ENCODE peak calls at places on chromosomes 4 and X, in ten cellular contexts. R, V, D, N, O, Q, L, W, I and K are unnamed samples.
A peak's percentile ranks its signal among the peaks of the same experiment; 100 is the strongest.

GRCh38 chr4:48445704-48446103 is 37.4 kb upstream of the SLC10A4 start:
- DNase-seq in R (no peak), V (peak; percentile 47), D (no peak), N (no peak), O (no peak), Q (no peak), L (no peak), W (no peak), I (no peak), K (no peak)

GRCh38 chr4:105474110-105474518 is 252 bp upstream of the PPA2 start:
- DNase-seq in R (peak; percentile 62), V (peak; percentile 88), D (peak; percentile 90), N (peak; percentile 82), O (peak; percentile 92), Q (no peak), L (no peak), W (peak; percentile 89), I (no peak), K (peak; percentile 68)

GRCh38 chrX:141642979-141643378 is 53.5 kb downstream of the SPANXA2 start:
- DNase-seq in R (peak; percentile 2), V (peak; percentile 33), D (no peak), N (no peak), O (no peak), Q (no peak), L (peak; percentile 11), W (no peak), I (no peak), K (no peak)

GRCh38 chr4:100098681-100099080 is 91.6 kb downstream of the DDIT4L start:
- DNase-seq in R (no peak), V (no peak), D (no peak), N (no peak), O (no peak), Q (no peak), L (peak; percentile 40), W (no peak), I (no peak), K (no peak)

GRCh38 chr4:151014521-151015457 is at the start of gene LRBA:
- DNase-seq in R (no peak), V (peak; percentile 58), D (peak; percentile 79), N (peak; percentile 52), O (peak; percentile 87), Q (peak; percentile 91), L (peak; percentile 87), W (peak; percentile 67), I (peak; percentile 97), K (peak; percentile 24)

GRCh38 chr4:153933851-153934688 is 145.2 kb upstream of the SFRP2 start:
- DNase-seq in R (no peak), V (no peak), D (no peak), N (no peak), O (no peak), Q (no peak), L (no peak), W (no peak), I (no peak), K (no peak)

GRCh38 chr4:41339812-41340809 is 83.4 kb downstream of the UCHL1 start:
- DNase-seq in R (peak; percentile 85), V (peak; percentile 61), D (peak; percentile 23), N (peak; percentile 41), O (no peak), Q (no peak), L (peak; percentile 60), W (no peak), I (peak; percentile 78), K (no peak)

GRCh38 chr4:45554423-45554822 is 569.4 kb downstream of the GABRG1 start:
- DNase-seq in R (no peak), V (peak; percentile 2), D (no peak), N (no peak), O (no peak), Q (no peak), L (no peak), W (no peak), I (no peak), K (no peak)

GRCh38 chr4:111632752-111633151 is 512.5 kb upstream of the FAM241A start:
- DNase-seq in R (no peak), V (peak; percentile 48), D (no peak), N (no peak), O (no peak), Q (no peak), L (no peak), W (no peak), I (no peak), K (no peak)

GRCh38 chr4:112060212-112060611 is 85.0 kb upstream of the FAM241A start:
- DNase-seq in R (no peak), V (peak; percentile 61), D (no peak), N (no peak), O (no peak), Q (no peak), L (peak; percentile 52), W (no peak), I (peak; percentile 53), K (no peak)

GRCh38 chr4:55742655-55743191 is 76.9 kb upstream of the EXOC1L start:
- DNase-seq in R (no peak), V (peak; percentile 79), D (peak; percentile 12), N (no peak), O (no peak), Q (no peak), L (peak; percentile 69), W (no peak), I (no peak), K (no peak)

GRCh38 chr4:31613946-31614623 is 893.9 kb downstream of the PCDH7 start:
- DNase-seq in R (no peak), V (peak; percentile 65), D (peak; percentile 57), N (no peak), O (no peak), Q (no peak), L (peak; percentile 21), W (no peak), I (peak; percentile 54), K (no peak)

GRCh38 chrX:134144231-134144630 is 92.8 kb upstream of the CCDC160 start:
- DNase-seq in R (no peak), V (peak; percentile 20), D (no peak), N (no peak), O (no peak), Q (no peak), L (peak; percentile 23), W (no peak), I (no peak), K (no peak)

DNA sequence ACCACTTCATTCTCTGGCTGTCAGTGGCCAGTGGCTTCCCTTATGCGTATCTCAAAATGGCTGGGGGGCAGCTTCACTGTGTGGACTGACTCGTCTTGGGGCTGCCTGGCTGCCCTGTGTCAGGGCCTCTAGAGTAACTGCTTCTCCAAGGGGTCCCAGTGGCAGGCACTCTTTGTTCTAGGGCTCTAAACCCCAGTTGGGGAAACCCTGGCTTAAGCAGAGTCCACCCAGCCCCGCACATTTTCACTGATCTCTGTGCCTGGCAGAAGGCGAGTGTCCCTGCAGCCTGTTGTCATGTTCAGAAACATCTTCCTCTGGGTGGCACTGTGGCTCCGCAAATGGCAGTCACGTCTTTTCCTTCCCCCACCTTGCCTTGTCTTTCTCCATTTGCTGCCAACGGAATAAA is 59.7 kb downstream of the NBDY start:
- DNase-seq in R (no peak), V (peak; percentile 40), D (no peak), N (no peak), O (no peak), Q (no peak), L (no peak), W (no peak), I (no peak), K (no peak)
- TF ChIP-seq CTCF in R (no peak), V (peak; percentile 38), D (no peak), N (no peak), O (no peak), Q (no peak), L (no peak), W (no peak), I (no peak), K (no peak)

DNA sequence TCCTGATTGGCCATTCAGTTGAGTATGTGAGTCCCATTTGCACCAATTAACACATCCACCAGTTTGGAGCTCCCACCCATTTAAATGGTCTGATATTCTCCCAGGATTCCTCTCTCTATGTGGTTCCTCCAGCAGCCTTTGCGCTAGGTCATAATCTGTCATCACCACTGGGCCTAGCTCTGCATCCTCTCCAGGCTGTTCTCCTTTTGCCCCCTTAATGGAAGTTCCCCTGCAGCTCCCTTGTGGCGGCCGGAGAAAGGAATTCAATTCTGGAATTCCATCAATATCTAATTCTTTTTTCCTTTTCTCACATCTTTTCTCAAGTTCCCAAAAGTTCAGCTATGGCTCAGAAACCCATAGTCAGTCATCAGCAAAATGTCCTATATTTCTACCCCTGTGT is 2184.4 kb upstream of the AGA start:
- DNase-seq in R (no peak), V (no peak), D (peak; percentile 17), N (no peak), O (no peak), Q (no peak), L (peak; percentile 22), W (no peak), I (peak; percentile 65), K (no peak)
- TF ChIP-seq CTCF in R (no peak), V (no peak), D (peak; percentile 23), N (no peak), O (no peak), Q (no peak), L (peak; percentile 50), W (no peak), I (peak; percentile 71), K (no peak)

GRCh38 chrX:149114874-149115273 is 390.2 kb downstream of the IDS start:
- DNase-seq in R (no peak), V (no peak), D (no peak), N (no peak), O (no peak), Q (no peak), L (no peak), W (no peak), I (no peak), K (no peak)
- TF ChIP-seq CTCF in R (no peak), V (no peak), D (no peak), N (no peak), O (no peak), Q (no peak), L (no peak), W (no peak), I (no peak), K (no peak)

GRCh38 chrX:10259716-10260115 is 102.9 kb downstream of the CLCN4 start:
- DNase-seq in R (no peak), V (peak; percentile 63), D (no peak), N (no peak), O (no peak), Q (no peak), L (no peak), W (no peak), I (no peak), K (no peak)

GRCh38 chrX:10254746-10255145 is 98.0 kb downstream of the CLCN4 start:
- DNase-seq in R (no peak), V (peak; percentile 18), D (no peak), N (no peak), O (no peak), Q (no peak), L (no peak), W (no peak), I (no peak), K (no peak)
- TF ChIP-seq CTCF in R (no peak), V (peak; percentile 8), D (no peak), N (no peak), O (peak; percentile 17), Q (no peak), L (peak; percentile 9), W (peak; percentile 34), I (peak; percentile 19), K (peak; percentile 10)

GRCh38 chr4:108546728-108547127 is 73.6 kb upstream of the RPL34 start:
- DNase-seq in R (no peak), V (no peak), D (no peak), N (no peak), O (no peak), Q (no peak), L (no peak), W (no peak), I (no peak), K (no peak)
- TF ChIP-seq CTCF in R (no peak), V (no peak), D (no peak), N (no peak), O (no peak), Q (no peak), L (no peak), W (no peak), I (no peak), K (no peak)